ENCODE peak calls at places on chromosome 19, in four cellular contexts. H is IMR-90, F is choroid plexus epithelial cell, Q is nucleus accumbens. P is an unnamed sample.

GRCh38 chr19:29795882-29796523 is 15.8 kb upstream of the CCNE1 start:
- DNase-seq in H (no peak), F (no peak), Q (no peak), P (no peak)

GRCh38 chr19:21474671-21475181 is 30.7 kb upstream of the ZNF429 start:
- DNase-seq in H (peak), F (peak), Q (peak), P (peak)

GRCh38 chr19:6730153-6730804 is 7.1 kb downstream of the GPR108 start:
- DNase-seq in H (no peak), F (peak), Q (no peak), P (no peak)

GRCh38 chr19:37078717-37079032 is 442 bp downstream of the ZNF420 start:
- DNase-seq in H (no peak), F (no peak), Q (no peak), P (no peak)

GRCh38 chr19:48627211-48627864 is 8.0 kb downstream of the SPHK2 start:
- DNase-seq in H (no peak), F (no peak), Q (no peak), P (no peak)

GRCh38 chr19:7751157-7751783 is 3.9 kb upstream of the CD209 start:
- DNase-seq in H (peak), F (peak), Q (no peak), P (no peak)

GRCh38 chr19:4375164-4375619 is 25.2 kb downstream of the SH3GL1 start:
- DNase-seq in H (no peak), F (no peak), Q (no peak), P (no peak)

GRCh38 chr19:52527954-52528326 is 472 bp downstream of the ZNF808 start:
- DNase-seq in H (no peak), F (no peak), Q (no peak), P (peak)

GRCh38 chr19:23075031-23075733 is 41.6 kb upstream of the ZNF730 start:
- DNase-seq in H (peak), F (peak), Q (no peak), P (peak)

GRCh38 chr19:44722131-44723121 is 23.5 kb downstream of the CEACAM16 start:
- DNase-seq in H (no peak), F (no peak), Q (no peak), P (peak)

GRCh38 chr19:46294475-46294874 is 2.4 kb upstream of the HIF3A start:
- DNase-seq in H (no peak), F (no peak), Q (no peak), P (no peak)

GRCh38 chr19:10111405-10111811 is at the start of gene P2RY11:
- DNase-seq in H (no peak), F (no peak), Q (no peak), P (no peak)

GRCh38 chr19:12840091-12841079 is 2.1 kb downstream of the MAST1 start:
- DNase-seq in H (peak), F (peak), Q (no peak), P (peak)

GRCh38 chr19:1833540-1833939 is 14.7 kb downstream of the REXO1 start:
- DNase-seq in H (no peak), F (no peak), Q (no peak), P (no peak)

P was measured in GM20000.